ENCODE peak calls at places on chromosomes 1 and 21, in ten cellular contexts. One of them, this sample, is unnamed.

GRCh38 chr1:236608930-236609726 is 4.8 kb upstream of the HEATR1 start:
- DNase-seq in ACHN: peak
- DNase-seq in GM12878: no peak
- DNase-seq in Ammon's horn: peak
- DNase-seq in fibroblast of gingiva: peak
- DNase-seq in islet precursor cell: peak
- DNase-seq in naive B cell: no peak
- DNase-seq in effector CD4-positive, alpha-beta T cell: no peak
- DNase-seq in skeletal muscle cell: peak
- DNase-seq in stimulated activated CD4-positive, alpha-beta T cell treated with anti-CD3 and anti-CD28 coated beads, Interleukin-2, amount 100 ng/mL, for 48 hours: peak
- DNase-seq in this sample: no peak

GRCh38 chr1:67708606-67709005 is 23.6 kb downstream of the GADD45A start:
- DNase-seq in islet precursor cell: no peak
- DNase-seq in ACHN: no peak
- DNase-seq in naive B cell: no peak
- DNase-seq in effector CD4-positive, alpha-beta T cell: no peak
- DNase-seq in Ammon's horn: no peak
- DNase-seq in skeletal muscle cell: no peak
- DNase-seq in stimulated activated CD4-positive, alpha-beta T cell treated with anti-CD3 and anti-CD28 coated beads, Interleukin-2, amount 100 ng/mL, for 48 hours: no peak
- DNase-seq in fibroblast of gingiva: no peak
- DNase-seq in GM12878: no peak
- DNase-seq in this sample: no peak

GRCh38 chr1:109617291-109617801 is 2.1 kb downstream of the GNAT2 start:
- DNase-seq in naive B cell: no peak
- DNase-seq in Ammon's horn: no peak
- DNase-seq in skeletal muscle cell: peak
- DNase-seq in effector CD4-positive, alpha-beta T cell: no peak
- DNase-seq in ACHN: peak
- DNase-seq in fibroblast of gingiva: peak
- DNase-seq in islet precursor cell: peak
- DNase-seq in GM12878: no peak
- DNase-seq in stimulated activated CD4-positive, alpha-beta T cell treated with anti-CD3 and anti-CD28 coated beads, Interleukin-2, amount 100 ng/mL, for 48 hours: no peak
- DNase-seq in this sample: no peak

GRCh38 chr1:53606197-53607095 is 132.5 kb downstream of the GLIS1 start:
- DNase-seq in naive B cell: no peak
- DNase-seq in effector CD4-positive, alpha-beta T cell: no peak
- DNase-seq in islet precursor cell: peak
- DNase-seq in fibroblast of gingiva: no peak
- DNase-seq in stimulated activated CD4-positive, alpha-beta T cell treated with anti-CD3 and anti-CD28 coated beads, Interleukin-2, amount 100 ng/mL, for 48 hours: no peak
- DNase-seq in GM12878: no peak
- DNase-seq in Ammon's horn: no peak
- DNase-seq in skeletal muscle cell: no peak
- DNase-seq in ACHN: no peak
- DNase-seq in this sample: no peak

GRCh38 chr1:241237873-241238272 is 119.1 kb downstream of the RGS7 start:
- DNase-seq in islet precursor cell: no peak
- DNase-seq in Ammon's horn: no peak
- DNase-seq in skeletal muscle cell: no peak
- DNase-seq in naive B cell: no peak
- DNase-seq in ACHN: no peak
- DNase-seq in fibroblast of gingiva: no peak
- DNase-seq in effector CD4-positive, alpha-beta T cell: no peak
- DNase-seq in stimulated activated CD4-positive, alpha-beta T cell treated with anti-CD3 and anti-CD28 coated beads, Interleukin-2, amount 100 ng/mL, for 48 hours: no peak
- DNase-seq in GM12878: no peak
- DNase-seq in this sample: no peak

GRCh38 chr1:43442756-43443155 is 11.0 kb downstream of the HYI start:
- DNase-seq in effector CD4-positive, alpha-beta T cell: no peak
- DNase-seq in Ammon's horn: no peak
- DNase-seq in fibroblast of gingiva: no peak
- DNase-seq in GM12878: no peak
- DNase-seq in islet precursor cell: peak
- DNase-seq in stimulated activated CD4-positive, alpha-beta T cell treated with anti-CD3 and anti-CD28 coated beads, Interleukin-2, amount 100 ng/mL, for 48 hours: no peak
- DNase-seq in skeletal muscle cell: no peak
- DNase-seq in ACHN: no peak
- DNase-seq in naive B cell: no peak
- DNase-seq in this sample: no peak

GRCh38 chr1:23720256-23720995 is 22.8 kb upstream of the ELOA start:
- DNase-seq in naive B cell: no peak
- DNase-seq in fibroblast of gingiva: peak
- DNase-seq in skeletal muscle cell: no peak
- DNase-seq in GM12878: peak
- DNase-seq in effector CD4-positive, alpha-beta T cell: no peak
- DNase-seq in Ammon's horn: no peak
- DNase-seq in ACHN: no peak
- DNase-seq in stimulated activated CD4-positive, alpha-beta T cell treated with anti-CD3 and anti-CD28 coated beads, Interleukin-2, amount 100 ng/mL, for 48 hours: peak
- DNase-seq in islet precursor cell: no peak
- DNase-seq in this sample: no peak

GRCh38 chr1:61561666-61562065 is 163.3 kb downstream of the TM2D1 start:
- DNase-seq in skeletal muscle cell: peak
- DNase-seq in fibroblast of gingiva: peak
- DNase-seq in islet precursor cell: no peak
- DNase-seq in ACHN: no peak
- DNase-seq in effector CD4-positive, alpha-beta T cell: no peak
- DNase-seq in naive B cell: no peak
- DNase-seq in GM12878: no peak
- DNase-seq in Ammon's horn: no peak
- DNase-seq in stimulated activated CD4-positive, alpha-beta T cell treated with anti-CD3 and anti-CD28 coated beads, Interleukin-2, amount 100 ng/mL, for 48 hours: no peak
- DNase-seq in this sample: no peak

GRCh38 chr1:167447521-167448136 is 70.7 kb downstream of the CD247 start:
- DNase-seq in effector CD4-positive, alpha-beta T cell: peak
- DNase-seq in Ammon's horn: no peak
- DNase-seq in stimulated activated CD4-positive, alpha-beta T cell treated with anti-CD3 and anti-CD28 coated beads, Interleukin-2, amount 100 ng/mL, for 48 hours: peak
- DNase-seq in GM12878: no peak
- DNase-seq in fibroblast of gingiva: no peak
- DNase-seq in ACHN: no peak
- DNase-seq in islet precursor cell: peak
- DNase-seq in skeletal muscle cell: no peak
- DNase-seq in naive B cell: peak
- DNase-seq in this sample: no peak

GRCh38 chr1:155006601-155007101 is 4.0 kb downstream of the ZBTB7B start:
- DNase-seq in islet precursor cell: no peak
- DNase-seq in ACHN: no peak
- DNase-seq in fibroblast of gingiva: no peak
- DNase-seq in GM12878: no peak
- DNase-seq in naive B cell: peak
- DNase-seq in skeletal muscle cell: no peak
- DNase-seq in effector CD4-positive, alpha-beta T cell: no peak
- DNase-seq in Ammon's horn: peak
- DNase-seq in stimulated activated CD4-positive, alpha-beta T cell treated with anti-CD3 and anti-CD28 coated beads, Interleukin-2, amount 100 ng/mL, for 48 hours: no peak
- DNase-seq in this sample: no peak

GRCh38 chr1:8184301-8184700 is 133.6 kb upstream of the SLC45A1 start:
- DNase-seq in effector CD4-positive, alpha-beta T cell: no peak
- DNase-seq in GM12878: no peak
- DNase-seq in stimulated activated CD4-positive, alpha-beta T cell treated with anti-CD3 and anti-CD28 coated beads, Interleukin-2, amount 100 ng/mL, for 48 hours: no peak
- DNase-seq in fibroblast of gingiva: no peak
- DNase-seq in skeletal muscle cell: no peak
- DNase-seq in Ammon's horn: no peak
- DNase-seq in islet precursor cell: no peak
- DNase-seq in ACHN: no peak
- DNase-seq in naive B cell: no peak
- DNase-seq in this sample: no peak

GRCh38 chr1:26574690-26575349 is 45.3 kb downstream of the RPS6KA1 start:
- DNase-seq in skeletal muscle cell: no peak
- DNase-seq in stimulated activated CD4-positive, alpha-beta T cell treated with anti-CD3 and anti-CD28 coated beads, Interleukin-2, amount 100 ng/mL, for 48 hours: no peak
- DNase-seq in Ammon's horn: peak
- DNase-seq in islet precursor cell: no peak
- DNase-seq in GM12878: no peak
- DNase-seq in naive B cell: no peak
- DNase-seq in ACHN: no peak
- DNase-seq in effector CD4-positive, alpha-beta T cell: no peak
- DNase-seq in fibroblast of gingiva: peak
- DNase-seq in this sample: no peak

GRCh38 chr1:40901886-40902633 is 39.9 kb upstream of the CITED4 start:
- DNase-seq in GM12878: no peak
- DNase-seq in fibroblast of gingiva: peak
- DNase-seq in naive B cell: no peak
- DNase-seq in ACHN: no peak
- DNase-seq in stimulated activated CD4-positive, alpha-beta T cell treated with anti-CD3 and anti-CD28 coated beads, Interleukin-2, amount 100 ng/mL, for 48 hours: no peak
- DNase-seq in skeletal muscle cell: peak
- DNase-seq in islet precursor cell: peak
- DNase-seq in Ammon's horn: no peak
- DNase-seq in effector CD4-positive, alpha-beta T cell: no peak
- DNase-seq in this sample: no peak

GRCh38 chr1:29501227-29501976 is 265.1 kb downstream of the PTPRU start:
- DNase-seq in islet precursor cell: no peak
- DNase-seq in skeletal muscle cell: no peak
- DNase-seq in GM12878: no peak
- DNase-seq in stimulated activated CD4-positive, alpha-beta T cell treated with anti-CD3 and anti-CD28 coated beads, Interleukin-2, amount 100 ng/mL, for 48 hours: no peak
- DNase-seq in effector CD4-positive, alpha-beta T cell: no peak
- DNase-seq in ACHN: no peak
- DNase-seq in Ammon's horn: no peak
- DNase-seq in naive B cell: no peak
- DNase-seq in fibroblast of gingiva: no peak
- DNase-seq in this sample: no peak

GRCh38 chr1:79551321-79551720 is 544.8 kb upstream of the ADGRL4 start:
- DNase-seq in naive B cell: no peak
- DNase-seq in islet precursor cell: no peak
- DNase-seq in ACHN: no peak
- DNase-seq in skeletal muscle cell: peak
- DNase-seq in fibroblast of gingiva: peak
- DNase-seq in Ammon's horn: no peak
- DNase-seq in stimulated activated CD4-positive, alpha-beta T cell treated with anti-CD3 and anti-CD28 coated beads, Interleukin-2, amount 100 ng/mL, for 48 hours: no peak
- DNase-seq in effector CD4-positive, alpha-beta T cell: no peak
- DNase-seq in GM12878: no peak
- DNase-seq in this sample: no peak

GRCh38 chr1:11384170-11384554 is 94.8 kb upstream of the DISP3 start:
- DNase-seq in islet precursor cell: no peak
- DNase-seq in GM12878: peak
- DNase-seq in ACHN: no peak
- DNase-seq in fibroblast of gingiva: no peak
- DNase-seq in stimulated activated CD4-positive, alpha-beta T cell treated with anti-CD3 and anti-CD28 coated beads, Interleukin-2, amount 100 ng/mL, for 48 hours: no peak
- DNase-seq in naive B cell: no peak
- DNase-seq in Ammon's horn: no peak
- DNase-seq in effector CD4-positive, alpha-beta T cell: no peak
- DNase-seq in skeletal muscle cell: no peak
- DNase-seq in this sample: no peak

GRCh38 chr1:59072017-59072947 is 224.6 kb upstream of the FGGY start:
- DNase-seq in stimulated activated CD4-positive, alpha-beta T cell treated with anti-CD3 and anti-CD28 coated beads, Interleukin-2, amount 100 ng/mL, for 48 hours: no peak
- DNase-seq in Ammon's horn: peak
- DNase-seq in skeletal muscle cell: no peak
- DNase-seq in fibroblast of gingiva: no peak
- DNase-seq in islet precursor cell: no peak
- DNase-seq in effector CD4-positive, alpha-beta T cell: no peak
- DNase-seq in GM12878: no peak
- DNase-seq in ACHN: no peak
- DNase-seq in naive B cell: no peak
- DNase-seq in this sample: no peak

GRCh38 chr1:44792736-44793502 is 4.9 kb upstream of the BEST4 start:
- DNase-seq in ACHN: no peak
- DNase-seq in fibroblast of gingiva: no peak
- DNase-seq in stimulated activated CD4-positive, alpha-beta T cell treated with anti-CD3 and anti-CD28 coated beads, Interleukin-2, amount 100 ng/mL, for 48 hours: no peak
- DNase-seq in Ammon's horn: no peak
- DNase-seq in naive B cell: no peak
- DNase-seq in skeletal muscle cell: no peak
- DNase-seq in GM12878: no peak
- DNase-seq in effector CD4-positive, alpha-beta T cell: no peak
- DNase-seq in islet precursor cell: no peak
- DNase-seq in this sample: no peak

GRCh38 chr1:38003261-38004250 is 1.8 kb downstream of the FHL3 start:
- DNase-seq in fibroblast of gingiva: peak
- DNase-seq in skeletal muscle cell: no peak
- DNase-seq in GM12878: no peak
- DNase-seq in islet precursor cell: no peak
- DNase-seq in stimulated activated CD4-positive, alpha-beta T cell treated with anti-CD3 and anti-CD28 coated beads, Interleukin-2, amount 100 ng/mL, for 48 hours: no peak
- DNase-seq in Ammon's horn: peak
- DNase-seq in naive B cell: no peak
- DNase-seq in ACHN: no peak
- DNase-seq in effector CD4-positive, alpha-beta T cell: no peak
- DNase-seq in this sample: no peak

GRCh38 chr1:161706483-161707347 is at the start of gene FCRLA:
- DNase-seq in fibroblast of gingiva: peak
- DNase-seq in skeletal muscle cell: peak
- DNase-seq in Ammon's horn: peak
- DNase-seq in naive B cell: peak
- DNase-seq in stimulated activated CD4-positive, alpha-beta T cell treated with anti-CD3 and anti-CD28 coated beads, Interleukin-2, amount 100 ng/mL, for 48 hours: no peak
- DNase-seq in ACHN: peak
- DNase-seq in GM12878: peak
- DNase-seq in effector CD4-positive, alpha-beta T cell: no peak
- DNase-seq in islet precursor cell: no peak
- DNase-seq in this sample: no peak

GRCh38 chr1:40182956-40183710 is 21.9 kb downstream of the RLF start:
- DNase-seq in ACHN: peak
- DNase-seq in islet precursor cell: no peak
- DNase-seq in GM12878: no peak
- DNase-seq in effector CD4-positive, alpha-beta T cell: no peak
- DNase-seq in fibroblast of gingiva: peak
- DNase-seq in skeletal muscle cell: no peak
- DNase-seq in naive B cell: peak
- DNase-seq in stimulated activated CD4-positive, alpha-beta T cell treated with anti-CD3 and anti-CD28 coated beads, Interleukin-2, amount 100 ng/mL, for 48 hours: no peak
- DNase-seq in Ammon's horn: peak
- DNase-seq in this sample: no peak

GRCh38 chr1:8397511-8397910 is 79.6 kb downstream of the SLC45A1 start:
- DNase-seq in ACHN: no peak
- DNase-seq in stimulated activated CD4-positive, alpha-beta T cell treated with anti-CD3 and anti-CD28 coated beads, Interleukin-2, amount 100 ng/mL, for 48 hours: no peak
- DNase-seq in effector CD4-positive, alpha-beta T cell: no peak
- DNase-seq in skeletal muscle cell: no peak
- DNase-seq in fibroblast of gingiva: peak
- DNase-seq in naive B cell: no peak
- DNase-seq in GM12878: peak
- DNase-seq in Ammon's horn: no peak
- DNase-seq in islet precursor cell: no peak
- DNase-seq in this sample: no peak

GRCh38 chr1:228083871-228084278 is 1.4 kb downstream of the ARF1 start:
- DNase-seq in effector CD4-positive, alpha-beta T cell: no peak
- DNase-seq in stimulated activated CD4-positive, alpha-beta T cell treated with anti-CD3 and anti-CD28 coated beads, Interleukin-2, amount 100 ng/mL, for 48 hours: no peak
- DNase-seq in skeletal muscle cell: no peak
- DNase-seq in Ammon's horn: peak
- DNase-seq in islet precursor cell: no peak
- DNase-seq in GM12878: no peak
- DNase-seq in naive B cell: no peak
- DNase-seq in ACHN: peak
- DNase-seq in fibroblast of gingiva: no peak
- DNase-seq in this sample: no peak

GRCh38 chr21:44425307-44425894 is 29.9 kb upstream of the LRRC3 start:
- DNase-seq in fibroblast of gingiva: no peak
- DNase-seq in naive B cell: no peak
- DNase-seq in islet precursor cell: peak
- DNase-seq in skeletal muscle cell: no peak
- DNase-seq in ACHN: no peak
- DNase-seq in Ammon's horn: no peak
- DNase-seq in effector CD4-positive, alpha-beta T cell: no peak
- DNase-seq in stimulated activated CD4-positive, alpha-beta T cell treated with anti-CD3 and anti-CD28 coated beads, Interleukin-2, amount 100 ng/mL, for 48 hours: no peak
- DNase-seq in GM12878: no peak
- DNase-seq in this sample: no peak

GRCh38 chr1:1088801-1089680 is 14.9 kb upstream of the RNF223 start:
- DNase-seq in ACHN: no peak
- DNase-seq in islet precursor cell: peak
- DNase-seq in fibroblast of gingiva: no peak
- DNase-seq in naive B cell: no peak
- DNase-seq in skeletal muscle cell: no peak
- DNase-seq in stimulated activated CD4-positive, alpha-beta T cell treated with anti-CD3 and anti-CD28 coated beads, Interleukin-2, amount 100 ng/mL, for 48 hours: no peak
- DNase-seq in Ammon's horn: no peak
- DNase-seq in effector CD4-positive, alpha-beta T cell: no peak
- DNase-seq in GM12878: no peak
- DNase-seq in this sample: no peak

GRCh38 chr1:8427493-8427892 is 109.6 kb downstream of the SLC45A1 start:
- DNase-seq in islet precursor cell: no peak
- DNase-seq in ACHN: no peak
- DNase-seq in Ammon's horn: no peak
- DNase-seq in stimulated activated CD4-positive, alpha-beta T cell treated with anti-CD3 and anti-CD28 coated beads, Interleukin-2, amount 100 ng/mL, for 48 hours: no peak
- DNase-seq in effector CD4-positive, alpha-beta T cell: no peak
- DNase-seq in skeletal muscle cell: no peak
- DNase-seq in fibroblast of gingiva: no peak
- DNase-seq in GM12878: peak
- DNase-seq in naive B cell: peak
- DNase-seq in this sample: no peak

GRCh38 chr1:223748773-223749733 is 36.7 kb downstream of the CAPN2 start:
- DNase-seq in effector CD4-positive, alpha-beta T cell: peak
- DNase-seq in islet precursor cell: peak
- DNase-seq in Ammon's horn: peak
- DNase-seq in naive B cell: peak
- DNase-seq in fibroblast of gingiva: peak
- DNase-seq in ACHN: peak
- DNase-seq in stimulated activated CD4-positive, alpha-beta T cell treated with anti-CD3 and anti-CD28 coated beads, Interleukin-2, amount 100 ng/mL, for 48 hours: peak
- DNase-seq in skeletal muscle cell: no peak
- DNase-seq in GM12878: no peak
- DNase-seq in this sample: no peak

GRCh38 chr21:34726627-34727337 is 58.0 kb downstream of the CLIC6 start:
- DNase-seq in skeletal muscle cell: no peak
- DNase-seq in ACHN: no peak
- DNase-seq in stimulated activated CD4-positive, alpha-beta T cell treated with anti-CD3 and anti-CD28 coated beads, Interleukin-2, amount 100 ng/mL, for 48 hours: no peak
- DNase-seq in naive B cell: no peak
- DNase-seq in fibroblast of gingiva: no peak
- DNase-seq in effector CD4-positive, alpha-beta T cell: no peak
- DNase-seq in GM12878: no peak
- DNase-seq in islet precursor cell: peak
- DNase-seq in Ammon's horn: no peak
- DNase-seq in this sample: no peak

This sample was measured in NCI-H187.